ENCODE peak calls at places on chromosome 15, in eight cellular contexts. A, K, X, T, I, G, E and H are unnamed samples.

GRCh38 chr15:81073796-81074195 is 60.3 kb upstream of the CFAP161 start:
- DNase-seq in I (no peak), A (no peak), X (no peak), T (no peak), G (no peak), E (no peak), K (no peak), H (peak; percentile 60)

GRCh38 chr15:88543065-88543776 is 3.3 kb downstream of the DET1 start:
- DNase-seq in T (no peak), E (no peak), K (no peak), X (no peak), G (no peak), I (no peak), A (no peak), H (no peak)

GRCh38 chr15:42846647-42847046 is 73.9 kb downstream of the TTBK2 start:
- DNase-seq in E (no peak), I (peak; percentile 26), T (no peak), G (no peak), K (no peak), X (no peak), A (no peak), H (no peak)

GRCh38 chr15:43828061-43828657 is 1.4 kb downstream of the WDR76 start:
- DNase-seq in X (no peak), T (no peak), K (no peak), E (no peak), I (no peak), A (peak; percentile 11), G (no peak), H (peak; percentile 4)

GRCh38 chr15:81160312-81161214 is 26.5 kb downstream of the CFAP161 start:
- DNase-seq in I (no peak), K (no peak), E (no peak), X (no peak), T (peak; percentile 73), A (no peak), G (no peak), H (peak; percentile 63)

GRCh38 chr15:100780208-100780800 is 99.3 kb upstream of the ALDH1A3 start:
- DNase-seq in E (no peak), K (no peak), X (no peak), T (peak; percentile 8), A (no peak), G (no peak), I (no peak), H (no peak)

GRCh38 chr15:33242669-33243191 is 48.2 kb upstream of the FMN1 start:
- DNase-seq in A (no peak), I (peak; percentile 75), G (no peak), T (no peak), E (no peak), X (peak; percentile 18), K (no peak), H (peak; percentile 14)

GRCh38 chr15:88975891-88976290 is 62.7 kb upstream of the MFGE8 start:
- DNase-seq in T (no peak), X (no peak), I (no peak), G (no peak), K (no peak), E (no peak), A (no peak), H (no peak)

GRCh38 chr15:100241572-100242479 is 99.9 kb downstream of the ADAMTS17 start:
- DNase-seq in A (peak; percentile 49), E (no peak), K (no peak), G (no peak), T (no peak), X (peak; percentile 74), I (peak; percentile 58), H (no peak)

GRCh38 chr15:63583027-63583426 is 14.2 kb upstream of the FBXL22 start:
- DNase-seq in T (no peak), X (no peak), I (no peak), G (no peak), K (no peak), E (no peak), A (no peak), H (no peak)

GRCh38 chr15:70545526-70545925 is 217.8 kb downstream of the UACA start:
- DNase-seq in G (no peak), K (no peak), E (no peak), I (no peak), A (no peak), X (no peak), T (no peak), H (no peak)

GRCh38 chr15:47332481-47332880 is 384.8 kb upstream of the SEMA6D start:
- DNase-seq in K (no peak), A (no peak), G (no peak), I (no peak), T (no peak), X (no peak), E (no peak), H (no peak)

GRCh38 chr15:88264622-88265021 is 8.1 kb upstream of the NTRK3 start:
- DNase-seq in T (no peak), E (no peak), G (no peak), K (no peak), A (no peak), I (no peak), X (no peak), H (no peak)